ENCODE peak calls at places on chromosomes 7 and 10, in six cellular contexts. C is astrocyte of the cerebellum, Y is tibial nerve, J is Peyer's patch, T is cardiac fibroblast, A is IMR-90. D is an unnamed sample.

GRCh38 chr10:47412869-47413268 is 28.8 kb upstream of the ZNF488 start:
- DNase-seq in C (no peak), Y (no peak), J (no peak), T (peak; percentile 29), A (no peak), D (no peak)

GRCh38 chr7:142914121-142914520 is 19.4 kb downstream of the TRPV5 start:
- DNase-seq in C (no peak), Y (no peak), J (no peak), T (no peak), A (no peak), D (no peak)

GRCh38 chr10:72322280-72323058 is 32.2 kb downstream of the DNAJB12 start:
- DNase-seq in C (no peak), Y (no peak), J (no peak), T (no peak), A (no peak), D (peak; percentile 95)

GRCh38 chr7:27048438-27048837 is 47.4 kb downstream of the HOXA1 start:
- DNase-seq in C (no peak), Y (no peak), J (no peak), T (no peak), A (no peak), D (no peak)

GRCh38 chr10:73577788-73578187 is 13.4 kb downstream of the USP54 start:
- DNase-seq in C (peak; percentile 57), Y (peak; percentile 39), J (no peak), T (peak; percentile 69), A (peak; percentile 59), D (peak; percentile 90)

GRCh38 chr7:131071786-131072504 is 255.7 kb upstream of the MKLN1 start:
- DNase-seq in C (peak; percentile 72), Y (no peak), J (no peak), T (peak; percentile 90), A (peak; percentile 38), D (peak; percentile 17)

GRCh38 chr10:72597897-72598296 is 28.0 kb downstream of the MICU1 start:
- DNase-seq in C (no peak), Y (no peak), J (no peak), T (no peak), A (peak; percentile 40), D (no peak)

GRCh38 chr10:46284286-46285229 is 2.2 kb upstream of the ANTXRL start:
- DNase-seq in C (no peak), Y (peak; percentile 76), J (peak; percentile 94), T (peak; percentile 74), A (peak; percentile 34), D (peak; percentile 74)

GRCh38 chr10:73782749-73783085 is 869 bp downstream of the CHCHD1 start:
- DNase-seq in C (no peak), Y (no peak), J (no peak), T (no peak), A (no peak), D (no peak)

GRCh38 chr10:43128958-43129706 is 9.1 kb upstream of the CSGALNACT2 start:
- DNase-seq in C (peak; percentile 87), Y (no peak), J (no peak), T (peak; percentile 96), A (peak; percentile 98), D (peak; percentile 72)

GRCh38 chr10:62818426-62819011 is 2.4 kb upstream of the EGR2 start:
- DNase-seq in C (no peak), Y (no peak), J (peak; percentile 54), T (peak; percentile 42), A (no peak), D (no peak)

GRCh38 chr7:157974678-157975230 is 612.9 kb downstream of the PTPRN2 start:
- DNase-seq in C (no peak), Y (no peak), J (no peak), T (no peak), A (no peak), D (no peak)

GRCh38 chr10:93445978-93446720 is 36.0 kb downstream of the MYOF start:
- DNase-seq in C (no peak), Y (no peak), J (no peak), T (no peak), A (no peak), D (peak; percentile 66)

GRCh38 chr7:157664866-157665633 is 328.2 kb downstream of the DNAJB6 start:
- DNase-seq in C (no peak), Y (no peak), J (peak; percentile 12), T (no peak), A (no peak), D (no peak)

GRCh38 chr10:69458426-69459100 is 7.3 kb downstream of the TSPAN15 start:
- DNase-seq in C (no peak), Y (no peak), J (peak; percentile 85), T (no peak), A (no peak), D (peak; percentile 63)

GRCh38 chr7:27210441-27211083 is 10.7 kb upstream of the HOXA13 start:
- DNase-seq in C (peak; percentile 8), Y (peak; percentile 46), J (peak; percentile 82), T (peak; percentile 47), A (peak; percentile 32), D (peak; percentile 55)

GRCh38 chr10:49055231-49055850 is 60.0 kb downstream of the VSTM4 start:
- DNase-seq in C (no peak), Y (no peak), J (no peak), T (peak; percentile 14), A (no peak), D (no peak)

GRCh38 chr10:61887772-61888171 is 13.7 kb upstream of the ARID5B start:
- DNase-seq in C (no peak), Y (no peak), J (no peak), T (no peak), A (no peak), D (no peak)

GRCh38 chr10:11478807-11479206 is 132.6 kb downstream of the USP6NL start:
- DNase-seq in C (no peak), Y (no peak), J (no peak), T (no peak), A (no peak), D (no peak)

GRCh38 chr10:95260397-95260881 is 30.4 kb downstream of the PDLIM1 start:
- DNase-seq in C (peak; percentile 74), Y (no peak), J (no peak), T (peak; percentile 86), A (peak; percentile 94), D (peak; percentile 92)

GRCh38 chr7:16428672-16429071 is 7.3 kb upstream of the CRPPA start:
- DNase-seq in C (no peak), Y (no peak), J (no peak), T (peak; percentile 64), A (peak; percentile 84), D (peak; percentile 14)

GRCh38 chr10:119725550-119726290 is at the start of gene INPP5F:
- DNase-seq in C (peak; percentile 92), Y (peak; percentile 97), J (peak; percentile 100), T (peak; percentile 98), A (peak; percentile 96), D (peak; percentile 98)
- TF ChIP-seq CTCF in C (peak; percentile 8), Y (peak; percentile 25), J (peak; percentile 40), T (peak; percentile 1), A (peak; percentile 24), D (no peak)

DNA sequence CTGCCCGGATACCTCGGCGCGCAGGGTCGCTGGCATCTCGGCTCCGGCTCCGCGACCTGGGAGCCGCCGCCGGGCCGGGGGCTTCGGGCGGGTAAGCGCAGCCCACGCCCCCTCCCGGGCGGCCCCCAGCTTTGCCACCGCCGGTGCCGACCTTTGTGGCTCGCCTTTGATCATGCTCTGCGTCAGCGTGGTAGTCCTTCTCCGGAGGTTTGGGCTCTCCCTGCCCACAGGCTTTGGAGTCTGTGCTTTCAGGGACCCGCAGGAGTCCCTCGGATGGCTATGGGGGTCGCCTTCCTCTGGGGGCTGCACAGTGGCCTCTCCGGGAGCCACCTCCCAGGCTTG is 7.3 kb downstream of the ATP6V1F start:
- DNase-seq in C (no peak), Y (no peak), J (no peak), T (no peak), A (no peak), D (no peak)
- H3K4me3 ChIP-seq in C (peak overlapping the region; percentile 43), Y (peak overlapping the region; percentile 40), J (peak overlapping the region; percentile 55), T (no peak overlapping the region), A (no peak overlapping the region), D (no peak overlapping the region)

DNA sequence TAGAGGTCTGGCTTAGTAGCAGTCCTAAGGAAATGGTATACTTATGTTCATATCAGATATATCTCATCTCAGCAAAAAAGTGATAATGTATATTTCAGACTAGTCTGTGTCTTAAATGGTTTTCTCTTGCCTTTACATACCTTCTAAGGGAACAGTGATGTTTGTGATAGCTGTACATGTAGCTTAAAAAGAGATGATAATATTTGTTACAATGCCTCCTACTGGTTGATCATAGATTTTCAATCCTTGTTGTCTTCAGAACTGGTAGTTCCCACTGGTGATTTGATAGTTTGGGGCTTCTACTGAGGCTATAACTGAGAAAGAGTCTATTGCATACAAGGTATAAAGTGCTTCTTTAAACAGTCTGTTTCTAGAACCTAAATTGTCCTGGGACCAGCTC is 90.1 kb downstream of the BTRC start:
- DNase-seq in C (no peak), Y (no peak), J (no peak), T (peak; percentile 24), A (peak; percentile 17), D (peak; percentile 33)
- TF ChIP-seq CTCF in C (peak; percentile 3), Y (no peak), J (peak; percentile 14), T (peak; percentile 31), A (peak; percentile 27), D (peak; percentile 23)

DNA sequence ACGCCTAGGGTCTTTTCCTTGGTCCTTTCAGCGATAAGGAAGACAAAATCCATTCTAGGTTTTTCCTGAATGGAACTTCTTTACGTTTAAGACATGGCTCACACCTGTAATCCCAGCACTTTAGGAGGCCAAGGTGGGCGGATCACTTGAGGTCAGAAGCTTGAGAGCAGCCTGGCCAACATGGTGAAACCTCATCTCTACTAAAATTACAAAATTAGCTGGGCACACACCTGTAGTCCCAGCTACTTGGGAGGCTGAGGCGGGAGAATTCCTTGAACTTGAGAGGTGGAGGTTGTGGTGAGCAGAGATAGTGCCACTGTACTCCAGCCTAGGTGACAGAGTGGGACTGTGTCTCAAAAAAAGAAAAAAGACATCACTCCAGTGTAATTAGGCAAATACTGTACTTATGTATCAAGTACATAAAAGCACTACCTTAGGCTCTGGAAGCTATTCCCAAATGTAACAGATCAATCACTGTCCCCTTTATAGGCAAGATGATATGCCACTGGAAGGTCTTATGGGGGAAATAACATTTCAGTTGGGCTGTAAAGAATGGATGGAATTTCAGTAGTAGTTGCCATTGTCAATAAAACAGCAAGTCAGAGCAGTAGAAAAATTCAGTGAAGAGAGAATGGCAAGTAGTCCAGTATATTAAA is 5.7 kb downstream of the STK17A start:
- DNase-seq in C (no peak), Y (no peak), J (no peak), T (no peak), A (no peak), D (no peak)
- H3K4me3 ChIP-seq in C (no peak overlapping the region), Y (no peak overlapping the region), J (no peak overlapping the region), T (no peak overlapping the region), A (no peak overlapping the region), D (no peak overlapping the region)

DNA sequence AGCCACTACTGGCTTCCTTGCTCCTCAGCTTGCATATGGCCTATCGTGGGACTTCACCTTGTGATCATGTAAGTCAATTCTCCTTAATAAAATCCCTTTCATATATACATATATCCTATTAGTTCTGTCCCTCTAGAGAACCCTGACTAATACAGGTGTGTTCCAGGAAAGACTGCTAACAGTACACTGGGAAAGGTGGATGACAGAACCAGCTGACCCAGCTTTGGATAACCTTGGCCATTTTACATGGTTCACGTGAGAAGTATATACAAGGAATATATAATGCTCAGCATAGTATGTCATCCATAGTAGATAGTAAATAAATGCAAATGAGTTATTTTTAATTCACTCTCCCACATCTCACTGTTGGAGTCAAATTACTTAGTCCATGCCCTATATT is 1003.5 kb downstream of the SORCS3 start:
- DNase-seq in C (no peak), Y (no peak), J (no peak), T (no peak), A (no peak), D (no peak)
- TF ChIP-seq CTCF in C (no peak), Y (no peak), J (no peak), T (no peak), A (no peak), D (no peak)

D was measured in epithelial cell of esophagus.